ENCODE peak calls at places on chromosomes 2 and 18, in four cellular contexts. H, U, Z and V are unnamed samples.

GRCh38 chr2:73089270-73090030 is 17.9 kb upstream of the SFXN5 start:
- DNase-seq in Z (no peak), U (peak), H (peak), V (no peak)

GRCh38 chr2:12861344-12861942 is 144.7 kb downstream of the TRIB2 start:
- DNase-seq in H (peak), Z (no peak), U (no peak), V (no peak)

GRCh38 chr2:49369650-49370049 is 215.3 kb upstream of the FSHR start:
- DNase-seq in H (no peak), Z (no peak), U (no peak), V (no peak)

GRCh38 chr2:49261021-49261538 is 106.8 kb upstream of the FSHR start:
- DNase-seq in Z (no peak), U (no peak), H (no peak), V (no peak)

GRCh38 chr2:72770879-72771461 is 54.9 kb downstream of the EXOC6B start:
- DNase-seq in H (peak), Z (no peak), U (peak), V (peak)

GRCh38 chr2:11457935-11458334 is 8.0 kb downstream of the E2F6 start:
- DNase-seq in H (no peak), Z (no peak), U (no peak), V (no peak)

GRCh38 chr2:196131949-196132925 is 39.1 kb downstream of the STK17B start:
- DNase-seq in H (no peak), Z (no peak), U (peak), V (no peak)

GRCh38 chr2:120936476-120937334 is 201.0 kb downstream of the GLI2 start:
- DNase-seq in Z (no peak), U (no peak), H (no peak), V (no peak)

GRCh38 chr2:135227386-135227785 is 175.3 kb downstream of the RAB3GAP1 start:
- DNase-seq in U (no peak), Z (no peak), H (no peak), V (no peak)

GRCh38 chr2:25814681-25815080 is 63.6 kb downstream of the ASXL2 start:
- DNase-seq in U (no peak), H (peak), Z (no peak), V (no peak)

GRCh38 chr2:216294305-216294704 is 78.0 kb downstream of the MARCHF4 start:
- DNase-seq in U (no peak), H (peak), Z (no peak), V (no peak)

GRCh38 chr2:160737247-160737646 is 243.6 kb upstream of the RBMS1 start:
- DNase-seq in Z (no peak), H (no peak), U (no peak), V (no peak)

GRCh38 chr2:235506997-235507615 is 13.3 kb downstream of the AGAP1 start:
- DNase-seq in H (no peak), U (no peak), Z (no peak), V (no peak)

GRCh38 chr2:4552099-4552498 is 848.7 kb downstream of the DCDC2C start:
- DNase-seq in H (no peak), Z (no peak), U (no peak), V (no peak)

GRCh38 chr18:43590182-43590903 is 313.1 kb upstream of the SYT4 start:
- DNase-seq in U (no peak), Z (no peak), H (peak), V (no peak)

GRCh38 chr18:50475538-50476193 is 84.2 kb upstream of the MAPK4 start:
- DNase-seq in U (no peak), Z (no peak), H (no peak), V (no peak)

GRCh38 chr2:240348522-240348921 is 86.9 kb upstream of the GPC1 start:
- DNase-seq in H (peak), Z (no peak), U (peak), V (no peak)

GRCh38 chr2:8558956-8559355 is 122.9 kb upstream of the ID2 start:
- DNase-seq in U (no peak), Z (no peak), H (no peak), V (no peak)

GRCh38 chr2:231228223-231228622 is 29.8 kb downstream of the ARMC9 start:
- DNase-seq in Z (no peak), U (no peak), H (no peak), V (peak)
- TF ChIP-seq CTCF in Z (no peak), U (no peak), H (no peak), V (no peak)

DNA sequence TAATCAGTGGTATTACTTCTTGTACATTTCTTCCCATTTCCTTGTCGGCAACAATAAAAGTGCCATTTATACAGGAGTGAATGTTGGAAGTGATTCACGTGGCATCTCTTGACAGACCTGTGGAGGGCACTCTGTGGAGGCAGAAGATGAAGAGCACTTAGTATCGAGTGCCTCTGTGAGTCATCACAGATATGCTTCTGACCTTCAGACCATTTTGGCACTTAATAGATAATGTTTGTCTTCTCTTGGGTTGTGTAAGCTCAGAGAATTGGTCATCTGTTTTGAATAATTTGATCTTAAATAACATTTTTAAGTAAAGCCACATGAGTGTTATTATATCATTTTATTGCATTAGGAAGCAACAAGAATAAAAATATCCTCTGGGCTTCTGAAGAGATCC is 305.5 kb downstream of the PTPRM start:
- DNase-seq in Z (no peak), H (peak), U (peak), V (no peak)
- TF ChIP-seq CTCF in Z (no peak), H (peak), U (peak), V (no peak)

DNA sequence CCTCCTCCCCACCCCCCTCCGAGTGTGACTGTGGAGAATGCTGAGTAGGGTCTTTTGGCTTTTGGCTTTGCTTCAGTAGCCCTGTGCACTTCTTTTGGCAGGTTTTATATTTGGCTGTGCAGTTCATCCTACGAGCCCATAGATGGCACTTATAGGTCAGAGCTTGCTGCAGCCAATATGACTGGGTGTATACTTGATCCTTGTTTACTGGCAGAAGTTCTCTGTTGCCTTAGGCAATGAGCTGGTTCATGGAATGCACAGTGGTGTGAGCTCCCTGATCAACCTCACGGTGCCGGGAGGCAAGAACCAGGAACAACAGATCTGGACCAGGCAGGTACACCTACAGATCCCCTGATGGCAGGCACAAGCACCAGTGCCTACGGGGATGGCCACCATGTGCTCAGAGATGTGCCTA is 190.2 kb downstream of the KIAA1328 start:
- DNase-seq in U (peak), Z (no peak), H (peak), V (no peak)
- TF ChIP-seq CTCF in U (peak), Z (no peak), H (peak), V (no peak)

DNA sequence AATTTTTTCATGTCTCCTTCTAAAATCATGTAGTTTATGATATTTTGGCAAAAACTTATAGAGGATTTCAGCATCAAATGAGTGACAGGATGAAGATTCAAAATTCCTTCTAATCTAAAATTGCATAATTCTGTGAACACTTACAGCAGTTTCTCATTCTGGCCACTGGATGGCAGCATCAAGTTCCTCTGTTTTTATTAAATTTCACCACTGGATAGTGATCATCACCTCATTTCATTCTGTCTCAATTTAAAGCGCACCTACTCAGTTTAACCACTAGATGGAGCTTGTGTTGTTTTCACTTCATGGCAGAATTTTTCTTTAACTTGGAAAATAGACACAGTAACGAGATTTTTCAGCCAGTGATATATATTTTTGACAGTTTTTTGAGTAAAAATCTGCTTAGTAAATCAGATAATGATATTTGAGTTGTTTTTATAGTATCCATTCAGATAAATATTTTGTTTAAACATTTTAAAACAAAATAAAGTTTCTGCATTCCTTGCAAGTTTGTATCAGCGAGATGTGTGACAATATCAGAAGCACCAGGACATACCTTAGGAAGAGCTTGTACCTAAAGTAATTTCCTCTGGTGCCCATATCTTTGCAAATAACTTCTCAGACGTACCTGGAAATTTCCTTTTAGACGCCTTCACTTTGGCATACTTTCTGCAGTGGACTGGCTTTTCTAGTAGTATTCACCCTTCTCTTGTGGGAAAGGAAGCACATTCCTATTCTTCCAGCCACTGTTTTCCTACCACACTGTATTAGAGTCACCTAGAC is 94.7 kb upstream of the ARHGAP15 start:
- DNase-seq in H (peak), Z (no peak), U (peak), V (peak)
- TF ChIP-seq CTCF in H (peak), Z (peak), U (peak), V (peak)

GRCh38 chr2:100818606-100819364 is 1.2 kb upstream of the NPAS2 start:
- DNase-seq in U (peak), Z (no peak), H (peak), V (no peak)
- TF ChIP-seq CTCF in U (peak), Z (no peak), H (no peak), V (no peak)

GRCh38 chr2:237601453-237602116 is 11.1 kb upstream of the RAB17 start:
- DNase-seq in U (peak), Z (no peak), H (no peak), V (no peak)
- TF ChIP-seq CTCF in U (peak), Z (no peak), H (no peak), V (no peak)

GRCh38 chr2:238771193-238771592 is 76.7 kb upstream of the TWIST2 start:
- DNase-seq in H (no peak), Z (no peak), U (no peak), V (no peak)
- TF ChIP-seq CTCF in H (peak), Z (no peak), U (no peak), V (no peak)